ENCODE peak calls at places on chromosomes 11 and 22, in six cellular contexts. One of them, this sample, is unnamed.

GRCh38 chr22:29202231-29203192 is 3.2 kb upstream of the EMID1 start:
- DNase-seq in tibial nerve: peak; percentile 30
- DNase-seq in ovary: no peak
- DNase-seq in GM12891: peak; percentile 78
- DNase-seq in sigmoid colon: no peak
- DNase-seq in K562: peak; percentile 36
- DNase-seq in this sample: peak; percentile 85

GRCh38 chr11:10807629-10808552 is 835 bp downstream of the EIF4G2 start:
- DNase-seq in tibial nerve: peak; percentile 39
- DNase-seq in ovary: peak; percentile 72
- DNase-seq in GM12891: no peak
- DNase-seq in sigmoid colon: peak; percentile 85
- DNase-seq in K562: peak; percentile 51
- DNase-seq in this sample: peak; percentile 32

GRCh38 chr11:64628596-64628995 is 37.6 kb downstream of the SLC22A12 start:
- DNase-seq in tibial nerve: no peak
- DNase-seq in ovary: no peak
- DNase-seq in GM12891: no peak
- DNase-seq in sigmoid colon: no peak
- DNase-seq in K562: no peak
- DNase-seq in this sample: no peak

GRCh38 chr11:74024630-74025029 is 15.7 kb upstream of the UCP3 start:
- DNase-seq in tibial nerve: peak; percentile 68
- DNase-seq in ovary: no peak
- DNase-seq in GM12891: no peak
- DNase-seq in sigmoid colon: peak; percentile 86
- DNase-seq in K562: no peak
- DNase-seq in this sample: no peak

GRCh38 chr11:38425578-38425977 is 1827.5 kb upstream of the RAG2 start:
- DNase-seq in tibial nerve: no peak
- DNase-seq in ovary: no peak
- DNase-seq in GM12891: no peak
- DNase-seq in sigmoid colon: no peak
- DNase-seq in K562: no peak
- DNase-seq in this sample: no peak

GRCh38 chr22:24695958-24696511 is 78.5 kb downstream of the PIWIL3 start:
- DNase-seq in tibial nerve: no peak
- DNase-seq in ovary: no peak
- DNase-seq in GM12891: no peak
- DNase-seq in sigmoid colon: no peak
- DNase-seq in K562: peak; percentile 35
- DNase-seq in this sample: no peak

GRCh38 chr11:13215157-13215556 is 62.4 kb upstream of the BMAL1 start:
- DNase-seq in tibial nerve: no peak
- DNase-seq in ovary: no peak
- DNase-seq in GM12891: no peak
- DNase-seq in sigmoid colon: no peak
- DNase-seq in K562: no peak
- DNase-seq in this sample: no peak

GRCh38 chr11:98107736-98108135 is 913.0 kb upstream of the CNTN5 start:
- DNase-seq in tibial nerve: no peak
- DNase-seq in ovary: no peak
- DNase-seq in GM12891: no peak
- DNase-seq in sigmoid colon: no peak
- DNase-seq in K562: no peak
- DNase-seq in this sample: no peak

GRCh38 chr11:120562806-120563425 is 51.4 kb downstream of the GRIK4 start:
- DNase-seq in tibial nerve: no peak
- DNase-seq in ovary: no peak
- DNase-seq in GM12891: no peak
- DNase-seq in sigmoid colon: no peak
- DNase-seq in K562: no peak
- DNase-seq in this sample: no peak

GRCh38 chr11:13238879-13239514 is 38.6 kb upstream of the BMAL1 start:
- DNase-seq in tibial nerve: no peak
- DNase-seq in ovary: no peak
- DNase-seq in GM12891: peak; percentile 12
- DNase-seq in sigmoid colon: no peak
- DNase-seq in K562: peak; percentile 39
- DNase-seq in this sample: no peak

GRCh38 chr22:44701824-44702478 is at the start of gene PRR5:
- DNase-seq in tibial nerve: peak; percentile 41
- DNase-seq in ovary: peak; percentile 87
- DNase-seq in GM12891: peak; percentile 71
- DNase-seq in sigmoid colon: peak; percentile 84
- DNase-seq in K562: peak; percentile 87
- DNase-seq in this sample: peak; percentile 66

GRCh38 chr11:121152764-121153163 is 51.7 kb downstream of the TECTA start:
- DNase-seq in tibial nerve: no peak
- DNase-seq in ovary: no peak
- DNase-seq in GM12891: no peak
- DNase-seq in sigmoid colon: no peak
- DNase-seq in K562: no peak
- DNase-seq in this sample: no peak

GRCh38 chr11:11458523-11458922 is 105.5 kb upstream of the CSNK2A3 start:
- DNase-seq in tibial nerve: no peak
- DNase-seq in ovary: no peak
- DNase-seq in GM12891: no peak
- DNase-seq in sigmoid colon: no peak
- DNase-seq in K562: no peak
- DNase-seq in this sample: no peak

GRCh38 chr11:20453657-20454316 is 66.3 kb downstream of the PRMT3 start:
- DNase-seq in tibial nerve: no peak
- DNase-seq in ovary: no peak
- DNase-seq in GM12891: no peak
- DNase-seq in sigmoid colon: no peak
- DNase-seq in K562: no peak
- DNase-seq in this sample: no peak

GRCh38 chr22:34702279-34702678 is 363.7 kb upstream of the ISX start:
- DNase-seq in tibial nerve: no peak
- DNase-seq in ovary: no peak
- DNase-seq in GM12891: no peak
- DNase-seq in sigmoid colon: no peak
- DNase-seq in K562: no peak
- DNase-seq in this sample: no peak

GRCh38 chr22:32042924-32043323 is at the start of gene SLC5A1:
- DNase-seq in tibial nerve: no peak
- DNase-seq in ovary: no peak
- DNase-seq in GM12891: no peak
- DNase-seq in sigmoid colon: no peak
- DNase-seq in K562: no peak
- DNase-seq in this sample: no peak

GRCh38 chr22:47997612-47998011 is 1235.2 kb downstream of the TBC1D22A start:
- DNase-seq in tibial nerve: no peak
- DNase-seq in ovary: no peak
- DNase-seq in GM12891: no peak
- DNase-seq in sigmoid colon: no peak
- DNase-seq in K562: no peak
- DNase-seq in this sample: no peak

GRCh38 chr11:84384637-84385227 is 1098.6 kb upstream of the CCDC90B start:
- DNase-seq in tibial nerve: peak; percentile 25
- DNase-seq in ovary: peak; percentile 33
- DNase-seq in GM12891: no peak
- DNase-seq in sigmoid colon: no peak
- DNase-seq in K562: peak; percentile 18
- DNase-seq in this sample: no peak

GRCh38 chr11:9066432-9066925 is 24.9 kb downstream of the SCUBE2 start:
- DNase-seq in tibial nerve: no peak
- DNase-seq in ovary: no peak
- DNase-seq in GM12891: no peak
- DNase-seq in sigmoid colon: no peak
- DNase-seq in K562: no peak
- DNase-seq in this sample: no peak

GRCh38 chr11:10612217-10612862 is 43.9 kb upstream of the LYVE1 start:
- DNase-seq in tibial nerve: no peak
- DNase-seq in ovary: no peak
- DNase-seq in GM12891: no peak
- DNase-seq in sigmoid colon: no peak
- DNase-seq in K562: no peak
- DNase-seq in this sample: no peak

GRCh38 chr11:16177688-16178087 is 178.7 kb downstream of the SOX6 start:
- DNase-seq in tibial nerve: no peak
- DNase-seq in ovary: no peak
- DNase-seq in GM12891: no peak
- DNase-seq in sigmoid colon: no peak
- DNase-seq in K562: no peak
- DNase-seq in this sample: no peak

GRCh38 chr11:3221408-3222002 is 2.9 kb upstream of the MRGPRG start:
- DNase-seq in tibial nerve: no peak
- DNase-seq in ovary: peak; percentile 8
- DNase-seq in GM12891: no peak
- DNase-seq in sigmoid colon: peak; percentile 54
- DNase-seq in K562: no peak
- DNase-seq in this sample: peak; percentile 14

GRCh38 chr11:108221981-108222685 is at the start of gene NPAT:
- DNase-seq in tibial nerve: no peak
- DNase-seq in ovary: no peak
- DNase-seq in GM12891: no peak
- DNase-seq in sigmoid colon: no peak
- DNase-seq in K562: no peak
- DNase-seq in this sample: no peak

GRCh38 chr11:106786251-106786650 is 232.0 kb downstream of the GUCY1A2 start:
- DNase-seq in tibial nerve: no peak
- DNase-seq in ovary: no peak
- DNase-seq in GM12891: no peak
- DNase-seq in sigmoid colon: no peak
- DNase-seq in K562: no peak
- DNase-seq in this sample: no peak

GRCh38 chr22:49734882-49735281 is 92.8 kb downstream of the BRD1 start:
- DNase-seq in tibial nerve: peak; percentile 1
- DNase-seq in ovary: no peak
- DNase-seq in GM12891: no peak
- DNase-seq in sigmoid colon: no peak
- DNase-seq in K562: no peak
- DNase-seq in this sample: no peak

GRCh38 chr22:36887164-36887563 is 26.3 kb upstream of the CSF2RB start:
- DNase-seq in tibial nerve: no peak
- DNase-seq in ovary: no peak
- DNase-seq in GM12891: no peak
- DNase-seq in sigmoid colon: no peak
- DNase-seq in K562: no peak
- DNase-seq in this sample: no peak

GRCh38 chr22:45961679-45962430 is 15.1 kb downstream of the WNT7B start:
- DNase-seq in tibial nerve: no peak
- DNase-seq in ovary: no peak
- DNase-seq in GM12891: no peak
- DNase-seq in sigmoid colon: no peak
- DNase-seq in K562: no peak
- DNase-seq in this sample: no peak

GRCh38 chr11:77148963-77149715 is 21.1 kb downstream of the MYO7A start:
- DNase-seq in tibial nerve: no peak
- DNase-seq in ovary: no peak
- DNase-seq in GM12891: no peak
- DNase-seq in sigmoid colon: no peak
- DNase-seq in K562: no peak
- DNase-seq in this sample: no peak

GRCh38 chr11:126268708-126269579 is at the start of the genes FOXRED1 and SRPRA:
- DNase-seq in tibial nerve: peak; percentile 99
- DNase-seq in ovary: peak; percentile 100
- DNase-seq in GM12891: peak; percentile 100
- DNase-seq in sigmoid colon: peak; percentile 100
- DNase-seq in K562: peak; percentile 100
- DNase-seq in this sample: peak; percentile 100
- TF ChIP-seq POLR2A in tibial nerve: peak; percentile 45
- TF ChIP-seq POLR2A in ovary: peak; percentile 88
- TF ChIP-seq POLR2A in GM12891: peak; percentile 89
- TF ChIP-seq POLR2A in sigmoid colon: peak; percentile 75
- TF ChIP-seq POLR2A in K562: peak; percentile 93
- TF ChIP-seq POLR2A in this sample: peak; percentile 85

GRCh38 chr11:46593550-46594382 is at the start of gene AMBRA1:
- DNase-seq in tibial nerve: peak; percentile 74
- DNase-seq in ovary: peak; percentile 90
- DNase-seq in GM12891: peak; percentile 67
- DNase-seq in sigmoid colon: peak; percentile 91
- DNase-seq in K562: peak; percentile 76
- DNase-seq in this sample: peak; percentile 62
- TF ChIP-seq POLR2A in tibial nerve: peak; percentile 34
- TF ChIP-seq POLR2A in ovary: peak; percentile 55
- TF ChIP-seq POLR2A in GM12891: peak; percentile 61
- TF ChIP-seq POLR2A in sigmoid colon: peak; percentile 51
- TF ChIP-seq POLR2A in K562: peak; percentile 84
- TF ChIP-seq POLR2A in this sample: peak; percentile 84

GRCh38 chr22:21970800-21971617 is 11.6 kb downstream of the TOP3B start:
- DNase-seq in tibial nerve: no peak
- DNase-seq in ovary: no peak
- DNase-seq in GM12891: no peak
- DNase-seq in sigmoid colon: no peak
- DNase-seq in K562: no peak
- DNase-seq in this sample: no peak
- TF ChIP-seq POLR2A in tibial nerve: no peak
- TF ChIP-seq POLR2A in ovary: no peak
- TF ChIP-seq POLR2A in GM12891: no peak
- TF ChIP-seq POLR2A in sigmoid colon: no peak
- TF ChIP-seq POLR2A in K562: no peak
- TF ChIP-seq POLR2A in this sample: no peak

GRCh38 chr22:23202812-23203451 is 22.6 kb downstream of the BCR start:
- DNase-seq in tibial nerve: no peak
- DNase-seq in ovary: no peak
- DNase-seq in GM12891: no peak
- DNase-seq in sigmoid colon: no peak
- DNase-seq in K562: no peak
- DNase-seq in this sample: no peak

GRCh38 chr22:23203452-23204124 is 23.3 kb downstream of the BCR start:
- DNase-seq in tibial nerve: no peak
- DNase-seq in ovary: no peak
- DNase-seq in GM12891: no peak
- DNase-seq in sigmoid colon: no peak
- DNase-seq in K562: no peak
- DNase-seq in this sample: no peak

GRCh38 chr22:23199159-23199558 is 18.9 kb downstream of the BCR start:
- DNase-seq in tibial nerve: no peak
- DNase-seq in ovary: no peak
- DNase-seq in GM12891: no peak
- DNase-seq in sigmoid colon: no peak
- DNase-seq in K562: no peak
- DNase-seq in this sample: no peak

GRCh38 chr22:23197836-23198235 is 17.5 kb downstream of the BCR start:
- DNase-seq in tibial nerve: no peak
- DNase-seq in ovary: no peak
- DNase-seq in GM12891: no peak
- DNase-seq in sigmoid colon: no peak
- DNase-seq in K562: peak; percentile 83
- DNase-seq in this sample: no peak

GRCh38 chr22:23200896-23201295 is 20.6 kb downstream of the BCR start:
- DNase-seq in tibial nerve: no peak
- DNase-seq in ovary: no peak
- DNase-seq in GM12891: no peak
- DNase-seq in sigmoid colon: no peak
- DNase-seq in K562: no peak
- DNase-seq in this sample: no peak
- TF ChIP-seq POLR2A in tibial nerve: no peak
- TF ChIP-seq POLR2A in ovary: no peak
- TF ChIP-seq POLR2A in GM12891: no peak
- TF ChIP-seq POLR2A in sigmoid colon: no peak
- TF ChIP-seq POLR2A in K562: no peak
- TF ChIP-seq POLR2A in this sample: no peak